ENCODE peak calls at places on chromosomes 3 and 15, in eight cellular contexts. Y is activated CD8-positive, alpha-beta memory T cell treated with anti-CD3 and anti-CD28 coated beads, Interleukin-2, amount 50 U/mL, for 4 hours; K is GM04503; P is lung; N is brain microvascular endothelial cell; Q is GM20000; U is GM12891; B is esophagus squamous epithelium. J is an unnamed sample.

GRCh38 chr3:152104847-152105415 is 163.8 kb upstream of the MBNL1 start:
- DNase-seq in B (no peak), N (no peak), K (no peak), U (no peak), Q (no peak), Y (no peak), P (no peak), J (no peak)

GRCh38 chr3:150740733-150741496 is 22.1 kb downstream of the SIAH2 start:
- DNase-seq in U (no peak), B (no peak), K (no peak), P (no peak), N (no peak), Y (no peak), Q (no peak), J (no peak)

GRCh38 chr3:46489875-46490274 is 7.9 kb upstream of the RTP3 start:
- DNase-seq in K (peak; percentile 27), P (no peak), U (no peak), B (no peak), Q (no peak), Y (no peak), N (peak; percentile 51), J (no peak)

GRCh38 chr3:76552653-76553052 is 487.2 kb upstream of the ROBO2 start:
- DNase-seq in Q (no peak), N (no peak), K (no peak), P (no peak), U (no peak), Y (no peak), B (no peak), J (no peak)

GRCh38 chr3:48416091-48416505 is 13.8 kb downstream of the PLXNB1 start:
- DNase-seq in K (no peak), P (no peak), U (no peak), N (no peak), B (no peak), Y (no peak), Q (no peak), J (no peak)

GRCh38 chr3:183306798-183307671 is 54.0 kb downstream of the B3GNT5 start:
- DNase-seq in Q (peak; percentile 49), B (peak; percentile 45), K (no peak), Y (peak; percentile 51), U (peak; percentile 10), P (peak; percentile 87), N (peak; percentile 79), J (peak; percentile 57)

GRCh38 chr3:52317178-52317577 is 1.1 kb downstream of the DNAH1 start:
- DNase-seq in P (no peak), N (no peak), K (no peak), Y (no peak), U (no peak), B (no peak), Q (no peak), J (no peak)

GRCh38 chr3:16181361-16181760 is 6.9 kb downstream of the GALNT15 start:
- DNase-seq in Y (no peak), B (no peak), N (no peak), Q (no peak), K (no peak), U (no peak), P (peak; percentile 62), J (no peak)

GRCh38 chr15:88018865-88019626 is 237.5 kb downstream of the NTRK3 start:
- DNase-seq in P (no peak), Y (no peak), N (no peak), B (no peak), U (no peak), Q (no peak), K (peak; percentile 43), J (no peak)

GRCh38 chr15:31367730-31368344 is 41.2 kb downstream of the KLF13 start:
- DNase-seq in Y (no peak), K (no peak), N (no peak), Q (peak; percentile 66), P (no peak), U (no peak), B (no peak), J (no peak)

GRCh38 chr15:31325432-31325975 is 1.1 kb upstream of the KLF13 start:
- DNase-seq in N (no peak), Y (peak; percentile 63), P (peak; percentile 71), K (no peak), Q (peak; percentile 50), U (no peak), B (no peak), J (peak; percentile 52)

GRCh38 chr3:42500091-42500490 is 2.4 kb upstream of the VIPR1 start:
- DNase-seq in N (no peak), B (no peak), Y (no peak), Q (no peak), P (no peak), K (no peak), U (no peak), J (no peak)

GRCh38 chr3:28139967-28140634 is 101.3 kb upstream of the CMC1 start:
- DNase-seq in K (no peak), N (no peak), Y (no peak), B (no peak), Q (no peak), P (no peak), U (no peak), J (no peak)

GRCh38 chr3:55267206-55267930 is 219.7 kb downstream of the WNT5A start:
- DNase-seq in K (peak; percentile 53), Q (no peak), Y (no peak), B (no peak), U (no peak), N (no peak), P (no peak), J (no peak)

GRCh38 chr3:97996988-97997387 is 24.8 kb upstream of the RIOX2 start:
- DNase-seq in K (no peak), B (no peak), U (no peak), Y (no peak), N (no peak), P (no peak), Q (no peak), J (no peak)

GRCh38 chr3:195548046-195548445 is 4.9 kb upstream of the PPP1R2 start:
- DNase-seq in K (no peak), N (no peak), B (no peak), Y (no peak), U (no peak), P (no peak), Q (no peak), J (no peak)

GRCh38 chr3:13532661-13533060 is 16.3 kb upstream of the FBLN2 start:
- DNase-seq in B (no peak), Y (no peak), Q (no peak), K (no peak), U (no peak), N (no peak), P (no peak), J (no peak)

GRCh38 chr15:89999676-90000174 is 1.4 kb upstream of the ZNF710 start:
- DNase-seq in N (no peak), Y (no peak), U (no peak), P (peak; percentile 36), K (no peak), B (no peak), Q (no peak), J (no peak)

GRCh38 chr3:173750095-173750494 is 352.6 kb downstream of the NLGN1 start:
- DNase-seq in K (no peak), Q (no peak), B (no peak), U (no peak), P (no peak), Y (no peak), N (no peak), J (no peak)

GRCh38 chr15:78368671-78369070 is 28.5 kb downstream of the CRABP1 start:
- DNase-seq in Q (no peak), N (peak; percentile 3), B (no peak), P (no peak), K (no peak), Y (no peak), U (no peak), J (no peak)

GRCh38 chr3:24686764-24687163 is 192.1 kb upstream of the THRB start:
- DNase-seq in K (peak; percentile 42), Y (no peak), N (peak; percentile 81), U (no peak), B (no peak), Q (no peak), P (no peak), J (no peak)

GRCh38 chr3:38573606-38574005 is 75.9 kb downstream of the SCN5A start:
- DNase-seq in K (no peak), B (no peak), P (no peak), N (no peak), Y (no peak), Q (no peak), U (no peak), J (no peak)

J was measured in GM10248.